ENCODE peak calls at places on chromosome 2, in eight cellular contexts. One of them, this sample, is unnamed.

GRCh38 chr2:175251425-175252041 is 70.0 kb upstream of the ATP5MC3 start:
- DNase-seq in activated T-cell treated with anti-CD3 and anti-CD28 coated beads, Interleukin-2, amount 50 U/mL, for 72 hours: peak; percentile 12
- DNase-seq in NCI-H2081: peak; percentile 56
- DNase-seq in PC-9: peak; percentile 47
- DNase-seq in effector CD4-positive, alpha-beta T cell: no peak
- DNase-seq in left cardiac atrium: no peak
- DNase-seq in Calu3: peak; percentile 33
- DNase-seq in NCI-H524 treated with DMSO at 0.1 percent for 48 hours: no peak
- DNase-seq in this sample: no peak

GRCh38 chr2:37768491-37768925 is 97.1 kb upstream of the CDC42EP3 start:
- DNase-seq in activated T-cell treated with anti-CD3 and anti-CD28 coated beads, Interleukin-2, amount 50 U/mL, for 72 hours: no peak
- DNase-seq in NCI-H2081: no peak
- DNase-seq in PC-9: peak; percentile 95
- DNase-seq in effector CD4-positive, alpha-beta T cell: no peak
- DNase-seq in left cardiac atrium: no peak
- DNase-seq in Calu3: peak; percentile 58
- DNase-seq in NCI-H524 treated with DMSO at 0.1 percent for 48 hours: no peak
- DNase-seq in this sample: no peak

GRCh38 chr2:43689999-43690398 is 13.8 kb upstream of the C1GALT1C1L start:
- DNase-seq in activated T-cell treated with anti-CD3 and anti-CD28 coated beads, Interleukin-2, amount 50 U/mL, for 72 hours: no peak
- DNase-seq in NCI-H2081: no peak
- DNase-seq in PC-9: no peak
- DNase-seq in effector CD4-positive, alpha-beta T cell: no peak
- DNase-seq in left cardiac atrium: no peak
- DNase-seq in Calu3: no peak
- DNase-seq in NCI-H524 treated with DMSO at 0.1 percent for 48 hours: no peak
- DNase-seq in this sample: no peak

GRCh38 chr2:226860087-226860486 is 24.2 kb downstream of the RHBDD1 start:
- DNase-seq in activated T-cell treated with anti-CD3 and anti-CD28 coated beads, Interleukin-2, amount 50 U/mL, for 72 hours: no peak
- DNase-seq in NCI-H2081: no peak
- DNase-seq in PC-9: no peak
- DNase-seq in effector CD4-positive, alpha-beta T cell: no peak
- DNase-seq in left cardiac atrium: no peak
- DNase-seq in Calu3: no peak
- DNase-seq in NCI-H524 treated with DMSO at 0.1 percent for 48 hours: no peak
- DNase-seq in this sample: no peak

GRCh38 chr2:235381261-235381912 is 112.5 kb upstream of the AGAP1 start:
- DNase-seq in activated T-cell treated with anti-CD3 and anti-CD28 coated beads, Interleukin-2, amount 50 U/mL, for 72 hours: no peak
- DNase-seq in NCI-H2081: no peak
- DNase-seq in PC-9: no peak
- DNase-seq in effector CD4-positive, alpha-beta T cell: no peak
- DNase-seq in left cardiac atrium: no peak
- DNase-seq in Calu3: no peak
- DNase-seq in NCI-H524 treated with DMSO at 0.1 percent for 48 hours: no peak
- DNase-seq in this sample: no peak

GRCh38 chr2:218369374-218369773 is 12.7 kb upstream of the SLC11A1 start:
- DNase-seq in activated T-cell treated with anti-CD3 and anti-CD28 coated beads, Interleukin-2, amount 50 U/mL, for 72 hours: no peak
- DNase-seq in NCI-H2081: peak; percentile 56
- DNase-seq in PC-9: no peak
- DNase-seq in effector CD4-positive, alpha-beta T cell: no peak
- DNase-seq in left cardiac atrium: no peak
- DNase-seq in Calu3: no peak
- DNase-seq in NCI-H524 treated with DMSO at 0.1 percent for 48 hours: no peak
- DNase-seq in this sample: peak; percentile 37

GRCh38 chr2:28381225-28382180 is 11.2 kb upstream of the FOSL2 start:
- DNase-seq in activated T-cell treated with anti-CD3 and anti-CD28 coated beads, Interleukin-2, amount 50 U/mL, for 72 hours: no peak
- DNase-seq in NCI-H2081: peak; percentile 18
- DNase-seq in PC-9: no peak
- DNase-seq in effector CD4-positive, alpha-beta T cell: no peak
- DNase-seq in left cardiac atrium: no peak
- DNase-seq in Calu3: peak; percentile 71
- DNase-seq in NCI-H524 treated with DMSO at 0.1 percent for 48 hours: no peak
- DNase-seq in this sample: no peak

GRCh38 chr2:102397167-102397566 is 25.8 kb upstream of the IL18RAP start:
- DNase-seq in activated T-cell treated with anti-CD3 and anti-CD28 coated beads, Interleukin-2, amount 50 U/mL, for 72 hours: no peak
- DNase-seq in NCI-H2081: no peak
- DNase-seq in PC-9: no peak
- DNase-seq in effector CD4-positive, alpha-beta T cell: no peak
- DNase-seq in left cardiac atrium: no peak
- DNase-seq in Calu3: no peak
- DNase-seq in NCI-H524 treated with DMSO at 0.1 percent for 48 hours: no peak
- DNase-seq in this sample: no peak

GRCh38 chr2:220374282-220374681 is 746.9 kb downstream of the SLC4A3 start:
- DNase-seq in activated T-cell treated with anti-CD3 and anti-CD28 coated beads, Interleukin-2, amount 50 U/mL, for 72 hours: no peak
- DNase-seq in NCI-H2081: no peak
- DNase-seq in PC-9: no peak
- DNase-seq in effector CD4-positive, alpha-beta T cell: no peak
- DNase-seq in left cardiac atrium: no peak
- DNase-seq in Calu3: no peak
- DNase-seq in NCI-H524 treated with DMSO at 0.1 percent for 48 hours: no peak
- DNase-seq in this sample: no peak

GRCh38 chr2:10659898-10660568 is 29.7 kb downstream of the NOL10 start:
- DNase-seq in activated T-cell treated with anti-CD3 and anti-CD28 coated beads, Interleukin-2, amount 50 U/mL, for 72 hours: peak; percentile 58
- DNase-seq in NCI-H2081: peak; percentile 40
- DNase-seq in PC-9: peak; percentile 67
- DNase-seq in effector CD4-positive, alpha-beta T cell: peak; percentile 11
- DNase-seq in left cardiac atrium: peak; percentile 65
- DNase-seq in Calu3: peak; percentile 64
- DNase-seq in NCI-H524 treated with DMSO at 0.1 percent for 48 hours: no peak
- DNase-seq in this sample: no peak

GRCh38 chr2:27084297-27085061 is 2.1 kb upstream of the KHK start:
- DNase-seq in activated T-cell treated with anti-CD3 and anti-CD28 coated beads, Interleukin-2, amount 50 U/mL, for 72 hours: no peak
- DNase-seq in NCI-H2081: no peak
- DNase-seq in PC-9: no peak
- DNase-seq in effector CD4-positive, alpha-beta T cell: no peak
- DNase-seq in left cardiac atrium: no peak
- DNase-seq in Calu3: no peak
- DNase-seq in NCI-H524 treated with DMSO at 0.1 percent for 48 hours: no peak
- DNase-seq in this sample: no peak

GRCh38 chr2:188884051-188884450 is 90.1 kb upstream of the COL3A1 start:
- DNase-seq in activated T-cell treated with anti-CD3 and anti-CD28 coated beads, Interleukin-2, amount 50 U/mL, for 72 hours: no peak
- DNase-seq in NCI-H2081: no peak
- DNase-seq in PC-9: no peak
- DNase-seq in effector CD4-positive, alpha-beta T cell: no peak
- DNase-seq in left cardiac atrium: no peak
- DNase-seq in Calu3: no peak
- DNase-seq in NCI-H524 treated with DMSO at 0.1 percent for 48 hours: no peak
- DNase-seq in this sample: no peak

GRCh38 chr2:180979086-180979934 is 1.1 kb upstream of the UBE2E3 start:
- DNase-seq in activated T-cell treated with anti-CD3 and anti-CD28 coated beads, Interleukin-2, amount 50 U/mL, for 72 hours: peak; percentile 4
- DNase-seq in NCI-H2081: no peak
- DNase-seq in PC-9: peak; percentile 92
- DNase-seq in effector CD4-positive, alpha-beta T cell: no peak
- DNase-seq in left cardiac atrium: no peak
- DNase-seq in Calu3: peak; percentile 28
- DNase-seq in NCI-H524 treated with DMSO at 0.1 percent for 48 hours: no peak
- DNase-seq in this sample: no peak

GRCh38 chr2:61967262-61967661 is 61.8 kb downstream of the COMMD1 start:
- DNase-seq in activated T-cell treated with anti-CD3 and anti-CD28 coated beads, Interleukin-2, amount 50 U/mL, for 72 hours: no peak
- DNase-seq in NCI-H2081: no peak
- DNase-seq in PC-9: no peak
- DNase-seq in effector CD4-positive, alpha-beta T cell: no peak
- DNase-seq in left cardiac atrium: no peak
- DNase-seq in Calu3: no peak
- DNase-seq in NCI-H524 treated with DMSO at 0.1 percent for 48 hours: peak; percentile 94
- DNase-seq in this sample: no peak

GRCh38 chr2:9675369-9676351 is 44.9 kb upstream of the YWHAQ start:
- DNase-seq in activated T-cell treated with anti-CD3 and anti-CD28 coated beads, Interleukin-2, amount 50 U/mL, for 72 hours: no peak
- DNase-seq in NCI-H2081: no peak
- DNase-seq in PC-9: peak; percentile 98
- DNase-seq in effector CD4-positive, alpha-beta T cell: no peak
- DNase-seq in left cardiac atrium: no peak
- DNase-seq in Calu3: peak; percentile 19
- DNase-seq in NCI-H524 treated with DMSO at 0.1 percent for 48 hours: no peak
- DNase-seq in this sample: no peak

GRCh38 chr2:46268986-46269385 is 28.2 kb upstream of the EPAS1 start:
- DNase-seq in activated T-cell treated with anti-CD3 and anti-CD28 coated beads, Interleukin-2, amount 50 U/mL, for 72 hours: no peak
- DNase-seq in NCI-H2081: no peak
- DNase-seq in PC-9: no peak
- DNase-seq in effector CD4-positive, alpha-beta T cell: no peak
- DNase-seq in left cardiac atrium: no peak
- DNase-seq in Calu3: no peak
- DNase-seq in NCI-H524 treated with DMSO at 0.1 percent for 48 hours: no peak
- DNase-seq in this sample: no peak

GRCh38 chr2:111061192-111061591 is 59.5 kb upstream of the BCL2L11 start:
- DNase-seq in activated T-cell treated with anti-CD3 and anti-CD28 coated beads, Interleukin-2, amount 50 U/mL, for 72 hours: no peak
- DNase-seq in NCI-H2081: no peak
- DNase-seq in PC-9: no peak
- DNase-seq in effector CD4-positive, alpha-beta T cell: no peak
- DNase-seq in left cardiac atrium: no peak
- DNase-seq in Calu3: no peak
- DNase-seq in NCI-H524 treated with DMSO at 0.1 percent for 48 hours: no peak
- DNase-seq in this sample: no peak

GRCh38 chr2:200022511-200022910 is 67.1 kb downstream of the MAIP1 start:
- DNase-seq in activated T-cell treated with anti-CD3 and anti-CD28 coated beads, Interleukin-2, amount 50 U/mL, for 72 hours: no peak
- DNase-seq in NCI-H2081: no peak
- DNase-seq in PC-9: no peak
- DNase-seq in effector CD4-positive, alpha-beta T cell: no peak
- DNase-seq in left cardiac atrium: no peak
- DNase-seq in Calu3: no peak
- DNase-seq in NCI-H524 treated with DMSO at 0.1 percent for 48 hours: no peak
- DNase-seq in this sample: no peak

GRCh38 chr2:233816771-233817170 is 37.6 kb downstream of the HJURP start:
- DNase-seq in activated T-cell treated with anti-CD3 and anti-CD28 coated beads, Interleukin-2, amount 50 U/mL, for 72 hours: no peak
- DNase-seq in NCI-H2081: no peak
- DNase-seq in PC-9: no peak
- DNase-seq in effector CD4-positive, alpha-beta T cell: no peak
- DNase-seq in left cardiac atrium: no peak
- DNase-seq in Calu3: no peak
- DNase-seq in NCI-H524 treated with DMSO at 0.1 percent for 48 hours: no peak
- DNase-seq in this sample: no peak

GRCh38 chr2:3207091-3207491 is 170.5 kb downstream of the EIPR1 start:
- DNase-seq in activated T-cell treated with anti-CD3 and anti-CD28 coated beads, Interleukin-2, amount 50 U/mL, for 72 hours: no peak
- DNase-seq in NCI-H2081: no peak
- DNase-seq in PC-9: no peak
- DNase-seq in effector CD4-positive, alpha-beta T cell: no peak
- DNase-seq in left cardiac atrium: no peak
- DNase-seq in Calu3: no peak
- DNase-seq in NCI-H524 treated with DMSO at 0.1 percent for 48 hours: no peak
- DNase-seq in this sample: no peak

GRCh38 chr2:27705851-27706622 is 42.3 kb downstream of the SLC4A1AP start:
- DNase-seq in activated T-cell treated with anti-CD3 and anti-CD28 coated beads, Interleukin-2, amount 50 U/mL, for 72 hours: no peak
- DNase-seq in NCI-H2081: no peak
- DNase-seq in PC-9: peak; percentile 98
- DNase-seq in effector CD4-positive, alpha-beta T cell: no peak
- DNase-seq in left cardiac atrium: peak; percentile 80
- DNase-seq in Calu3: peak; percentile 65
- DNase-seq in NCI-H524 treated with DMSO at 0.1 percent for 48 hours: no peak
- DNase-seq in this sample: peak; percentile 98

GRCh38 chr2:235458839-235459273 is 35.0 kb upstream of the AGAP1 start:
- DNase-seq in activated T-cell treated with anti-CD3 and anti-CD28 coated beads, Interleukin-2, amount 50 U/mL, for 72 hours: no peak
- DNase-seq in NCI-H2081: peak; percentile 47
- DNase-seq in PC-9: peak; percentile 97
- DNase-seq in effector CD4-positive, alpha-beta T cell: no peak
- DNase-seq in left cardiac atrium: no peak
- DNase-seq in Calu3: peak; percentile 63
- DNase-seq in NCI-H524 treated with DMSO at 0.1 percent for 48 hours: no peak
- DNase-seq in this sample: no peak

GRCh38 chr2:42317945-42318344 is 43.1 kb downstream of the COX7A2L start:
- DNase-seq in activated T-cell treated with anti-CD3 and anti-CD28 coated beads, Interleukin-2, amount 50 U/mL, for 72 hours: no peak
- DNase-seq in NCI-H2081: no peak
- DNase-seq in PC-9: no peak
- DNase-seq in effector CD4-positive, alpha-beta T cell: no peak
- DNase-seq in left cardiac atrium: no peak
- DNase-seq in Calu3: no peak
- DNase-seq in NCI-H524 treated with DMSO at 0.1 percent for 48 hours: no peak
- DNase-seq in this sample: no peak

GRCh38 chr2:176283268-176283667 is 14.0 kb downstream of the MTX2 start:
- DNase-seq in activated T-cell treated with anti-CD3 and anti-CD28 coated beads, Interleukin-2, amount 50 U/mL, for 72 hours: no peak
- DNase-seq in NCI-H2081: peak; percentile 87
- DNase-seq in PC-9: no peak
- DNase-seq in effector CD4-positive, alpha-beta T cell: no peak
- DNase-seq in left cardiac atrium: no peak
- DNase-seq in Calu3: no peak
- DNase-seq in NCI-H524 treated with DMSO at 0.1 percent for 48 hours: no peak
- DNase-seq in this sample: no peak

GRCh38 chr2:101150306-101151140 is 659 bp downstream of the TBC1D8 start:
- DNase-seq in activated T-cell treated with anti-CD3 and anti-CD28 coated beads, Interleukin-2, amount 50 U/mL, for 72 hours: peak; percentile 23
- DNase-seq in NCI-H2081: peak; percentile 47
- DNase-seq in PC-9: no peak
- DNase-seq in effector CD4-positive, alpha-beta T cell: no peak
- DNase-seq in left cardiac atrium: peak; percentile 34
- DNase-seq in Calu3: peak; percentile 50
- DNase-seq in NCI-H524 treated with DMSO at 0.1 percent for 48 hours: no peak
- DNase-seq in this sample: no peak

GRCh38 chr2:170077830-170078569 is 99.9 kb upstream of the MYO3B start:
- DNase-seq in activated T-cell treated with anti-CD3 and anti-CD28 coated beads, Interleukin-2, amount 50 U/mL, for 72 hours: no peak
- DNase-seq in NCI-H2081: no peak
- DNase-seq in PC-9: no peak
- DNase-seq in effector CD4-positive, alpha-beta T cell: no peak
- DNase-seq in left cardiac atrium: no peak
- DNase-seq in Calu3: no peak
- DNase-seq in NCI-H524 treated with DMSO at 0.1 percent for 48 hours: no peak
- DNase-seq in this sample: no peak

GRCh38 chr2:195694553-195694952 is 37.5 kb downstream of the SLC39A10 start:
- DNase-seq in activated T-cell treated with anti-CD3 and anti-CD28 coated beads, Interleukin-2, amount 50 U/mL, for 72 hours: no peak
- DNase-seq in NCI-H2081: no peak
- DNase-seq in PC-9: no peak
- DNase-seq in effector CD4-positive, alpha-beta T cell: no peak
- DNase-seq in left cardiac atrium: no peak
- DNase-seq in Calu3: no peak
- DNase-seq in NCI-H524 treated with DMSO at 0.1 percent for 48 hours: no peak
- DNase-seq in this sample: no peak

GRCh38 chr2:63862802-63863201 is 21.1 kb downstream of the UGP2 start:
- DNase-seq in activated T-cell treated with anti-CD3 and anti-CD28 coated beads, Interleukin-2, amount 50 U/mL, for 72 hours: no peak
- DNase-seq in NCI-H2081: no peak
- DNase-seq in PC-9: peak; percentile 87
- DNase-seq in effector CD4-positive, alpha-beta T cell: no peak
- DNase-seq in left cardiac atrium: no peak
- DNase-seq in Calu3: no peak
- DNase-seq in NCI-H524 treated with DMSO at 0.1 percent for 48 hours: no peak
- DNase-seq in this sample: no peak

GRCh38 chr2:207258191-207258991 is 92.6 kb upstream of the KLF7 start:
- DNase-seq in activated T-cell treated with anti-CD3 and anti-CD28 coated beads, Interleukin-2, amount 50 U/mL, for 72 hours: no peak
- DNase-seq in NCI-H2081: peak; percentile 7
- DNase-seq in PC-9: peak; percentile 81
- DNase-seq in effector CD4-positive, alpha-beta T cell: no peak
- DNase-seq in left cardiac atrium: peak; percentile 75
- DNase-seq in Calu3: no peak
- DNase-seq in NCI-H524 treated with DMSO at 0.1 percent for 48 hours: peak; percentile 93
- DNase-seq in this sample: peak; percentile 97

GRCh38 chr2:42872736-42873135 is 80.4 kb upstream of the HAAO start:
- DNase-seq in activated T-cell treated with anti-CD3 and anti-CD28 coated beads, Interleukin-2, amount 50 U/mL, for 72 hours: no peak
- DNase-seq in NCI-H2081: no peak
- DNase-seq in PC-9: no peak
- DNase-seq in effector CD4-positive, alpha-beta T cell: no peak
- DNase-seq in left cardiac atrium: no peak
- DNase-seq in Calu3: no peak
- DNase-seq in NCI-H524 treated with DMSO at 0.1 percent for 48 hours: no peak
- DNase-seq in this sample: no peak

GRCh38 chr2:174716785-174717184 is 47.5 kb downstream of the CHRNA1 start:
- DNase-seq in activated T-cell treated with anti-CD3 and anti-CD28 coated beads, Interleukin-2, amount 50 U/mL, for 72 hours: no peak
- DNase-seq in NCI-H2081: no peak
- DNase-seq in PC-9: no peak
- DNase-seq in effector CD4-positive, alpha-beta T cell: no peak
- DNase-seq in left cardiac atrium: no peak
- DNase-seq in Calu3: no peak
- DNase-seq in NCI-H524 treated with DMSO at 0.1 percent for 48 hours: no peak
- DNase-seq in this sample: no peak